ENCODE peak calls at places on chromosome 9, in eight cellular contexts. R, V, E, T, J, Z, N and X are unnamed samples.

GRCh38 chr9:71937070-71937625 is 25.7 kb downstream of the C9orf85 start:
- DNase-seq in R (no peak), V (no peak), E (no peak), T (no peak), J (no peak), Z (no peak), N (no peak), X (no peak)

GRCh38 chr9:90972057-90972456 is 170.4 kb downstream of the SYK start:
- DNase-seq in R (no peak), V (no peak), E (peak), T (no peak), J (no peak), Z (no peak), N (no peak), X (no peak)

GRCh38 chr9:121059998-121060636 is 10.0 kb upstream of the C5 start:
- DNase-seq in R (no peak), V (peak), E (peak), T (no peak), J (peak), Z (peak), N (peak), X (peak)

GRCh38 chr9:87342743-87343142 is 154.9 kb upstream of the DAPK1 start:
- DNase-seq in R (no peak), V (no peak), E (no peak), T (no peak), J (no peak), Z (no peak), N (no peak), X (peak)

GRCh38 chr9:127706836-127707241 is at the start of gene CFAP157:
- DNase-seq in R (no peak), V (no peak), E (no peak), T (no peak), J (no peak), Z (no peak), N (no peak), X (no peak)

GRCh38 chr9:137115394-137116026 is 977 bp upstream of the DPP7 start:
- DNase-seq in R (no peak), V (no peak), E (no peak), T (no peak), J (no peak), Z (no peak), N (no peak), X (no peak)

GRCh38 chr9:105138306-105138801 is 106.1 kb upstream of the SLC44A1 start:
- DNase-seq in R (no peak), V (no peak), E (peak), T (no peak), J (no peak), Z (no peak), N (peak), X (peak)

GRCh38 chr9:105531530-105531929 is 26.4 kb upstream of the FKTN start:
- DNase-seq in R (no peak), V (no peak), E (no peak), T (no peak), J (no peak), Z (no peak), N (no peak), X (peak)

GRCh38 chr9:98523231-98523901 is 185.4 kb downstream of the GABBR2 start:
- DNase-seq in R (no peak), V (no peak), E (no peak), T (no peak), J (no peak), Z (no peak), N (peak), X (peak)

GRCh38 chr9:32294051-32294600 is 90.3 kb upstream of the ACO1 start:
- DNase-seq in R (no peak), V (no peak), E (no peak), T (no peak), J (no peak), Z (no peak), N (no peak), X (peak)

GRCh38 chr9:272251-273213 is 57.9 kb downstream of the DOCK8 start:
- DNase-seq in R (peak), V (peak), E (no peak), T (peak), J (peak), Z (no peak), N (no peak), X (no peak)

GRCh38 chr9:89863141-89863540 is 258.3 kb downstream of the GADD45G start:
- DNase-seq in R (no peak), V (no peak), E (no peak), T (no peak), J (no peak), Z (no peak), N (no peak), X (no peak)

GRCh38 chr9:127065592-127065991 is 56.8 kb downstream of the ANGPTL2 start:
- DNase-seq in R (no peak), V (no peak), E (no peak), T (no peak), J (no peak), Z (no peak), N (peak), X (peak)

GRCh38 chr9:110954822-110955291 is 83.4 kb downstream of the LPAR1 start:
- DNase-seq in R (no peak), V (no peak), E (no peak), T (no peak), J (no peak), Z (no peak), N (peak), X (peak)

GRCh38 chr9:117268847-117269452 is 145.9 kb downstream of the ASTN2 start:
- DNase-seq in R (no peak), V (no peak), E (no peak), T (no peak), J (no peak), Z (no peak), N (no peak), X (no peak)

GRCh38 chr9:82498918-82499317 is 510.3 kb downstream of the SPATA31D1 start:
- DNase-seq in R (no peak), V (no peak), E (no peak), T (no peak), J (no peak), Z (no peak), N (no peak), X (peak)

GRCh38 chr9:124858330-124859046 is 3.3 kb downstream of the RPL35 start:
- DNase-seq in R (no peak), V (no peak), E (no peak), T (no peak), J (no peak), Z (no peak), N (no peak), X (no peak)

GRCh38 chr9:109537288-109537687 is 39.2 kb upstream of the PTPN3 start:
- DNase-seq in R (no peak), V (no peak), E (no peak), T (no peak), J (no peak), Z (peak), N (no peak), X (no peak)

GRCh38 chr9:131698715-131699053 is 41.2 kb downstream of the RAPGEF1 start:
- DNase-seq in R (no peak), V (no peak), E (no peak), T (no peak), J (no peak), Z (no peak), N (no peak), X (no peak)

GRCh38 chr9:17484906-17485305 is 94.0 kb upstream of the SH3GL2 start:
- DNase-seq in R (no peak), V (no peak), E (no peak), T (no peak), J (no peak), Z (no peak), N (no peak), X (peak)

GRCh38 chr9:97419315-97419867 is 7.5 kb downstream of the TDRD7 start:
- DNase-seq in R (no peak), V (no peak), E (no peak), T (no peak), J (no peak), Z (no peak), N (peak), X (peak)

GRCh38 chr9:87148391-87149237 is 201.3 kb upstream of the GAS1 start:
- DNase-seq in R (no peak), V (no peak), E (peak), T (no peak), J (peak), Z (peak), N (peak), X (peak)

GRCh38 chr9:132651259-132651658 is 18.5 kb downstream of the DDX31 start:
- DNase-seq in R (no peak), V (no peak), E (no peak), T (no peak), J (no peak), Z (peak), N (peak), X (peak)

GRCh38 chr9:1005043-1005667 is 28.7 kb downstream of the DMRT3 start:
- DNase-seq in R (peak), V (no peak), E (no peak), T (no peak), J (peak), Z (no peak), N (peak), X (peak)

GRCh38 chr9:126297656-126298318 is 28.8 kb upstream of the MVB12B start:
- DNase-seq in R (no peak), V (no peak), E (no peak), T (no peak), J (no peak), Z (no peak), N (no peak), X (no peak)

GRCh38 chr9:4805519-4805918 is 12.8 kb downstream of the RCL1 start:
- DNase-seq in R (no peak), V (no peak), E (no peak), T (no peak), J (no peak), Z (no peak), N (no peak), X (no peak)

GRCh38 chr9:9790216-9790872 is 822.5 kb downstream of the PTPRD start:
- DNase-seq in R (no peak), V (no peak), E (peak), T (no peak), J (peak), Z (peak), N (peak), X (peak)

GRCh38 chr9:4680178-4680535 is 788 bp downstream of the CDC37L1 start:
- DNase-seq in R (no peak), V (no peak), E (no peak), T (no peak), J (no peak), Z (no peak), N (peak), X (peak)

GRCh38 chr9:76297721-76298239 is 96.4 kb downstream of the RFK start:
- DNase-seq in R (no peak), V (no peak), E (no peak), T (no peak), J (no peak), Z (no peak), N (peak), X (peak)

GRCh38 chr9:116075191-116075590 is 78.4 kb upstream of the PAPPA start:
- DNase-seq in R (no peak), V (no peak), E (no peak), T (no peak), J (no peak), Z (no peak), N (peak), X (peak)

GRCh38 chr9:136700959-136701664 is 11.3 kb upstream of the DIPK1B start:
- DNase-seq in R (no peak), V (peak), E (no peak), T (no peak), J (peak), Z (no peak), N (no peak), X (no peak)

GRCh38 chr9:82466616-82467251 is 478.2 kb downstream of the SPATA31D1 start:
- DNase-seq in R (no peak), V (no peak), E (no peak), T (no peak), J (no peak), Z (no peak), N (no peak), X (peak)

GRCh38 chr9:136014928-136015633 is 53.9 kb upstream of the UBAC1 start:
- DNase-seq in R (no peak), V (no peak), E (no peak), T (no peak), J (no peak), Z (no peak), N (no peak), X (no peak)

GRCh38 chr9:76018244-76018643 is 127.8 kb downstream of the PCSK5 start:
- DNase-seq in R (no peak), V (no peak), E (no peak), T (no peak), J (no peak), Z (no peak), N (no peak), X (no peak)

GRCh38 chr9:130662099-130662926 is 2.1 kb upstream of the PRDM12 start:
- DNase-seq in R (no peak), V (no peak), E (no peak), T (no peak), J (peak), Z (no peak), N (no peak), X (no peak)

GRCh38 chr9:94083384-94083783 is 880 bp upstream of the PTPDC1 start:
- DNase-seq in R (no peak), V (no peak), E (no peak), T (no peak), J (no peak), Z (no peak), N (peak), X (peak)

GRCh38 chr9:71769175-71770165 is 1.2 kb upstream of the CEMIP2 start:
- DNase-seq in R (no peak), V (peak), E (peak), T (no peak), J (peak), Z (peak), N (peak), X (no peak)

GRCh38 chr9:115022760-115023434 is 92.5 kb upstream of the TNFSF8 start:
- DNase-seq in R (no peak), V (no peak), E (no peak), T (no peak), J (no peak), Z (no peak), N (peak), X (peak)